ENCODE peak calls at places on chromosomes 16 and 17, in four cellular contexts. One of them, this sample, is unnamed.

GRCh38 chr17:49357516-49357915 is 4.5 kb downstream of the ZNF652 start:
- DNase-seq in mucosa of descending colon: no peak
- DNase-seq in CD4-positive, alpha-beta T cell: no peak
- DNase-seq in endothelial cell: no peak
- DNase-seq in this sample: no peak

GRCh38 chr16:4607841-4608703 is 6.6 kb downstream of the UBALD1 start:
- DNase-seq in endothelial cell: peak; percentile 29
- DNase-seq in mucosa of descending colon: no peak
- DNase-seq in CD4-positive, alpha-beta T cell: no peak
- DNase-seq in this sample: no peak

GRCh38 chr17:4956493-4957061 is 5.7 kb downstream of the ENO3 start:
- DNase-seq in CD4-positive, alpha-beta T cell: peak; percentile 38
- DNase-seq in mucosa of descending colon: no peak
- DNase-seq in endothelial cell: peak; percentile 40
- DNase-seq in this sample: no peak

GRCh38 chr16:17470871-17471744 is at the start of gene XYLT1:
- DNase-seq in mucosa of descending colon: peak; percentile 71
- DNase-seq in CD4-positive, alpha-beta T cell: peak; percentile 58
- DNase-seq in endothelial cell: peak; percentile 45
- DNase-seq in this sample: no peak

GRCh38 chr16:3656491-3657468 is 2.3 kb downstream of the DNASE1 start:
- DNase-seq in endothelial cell: no peak
- DNase-seq in mucosa of descending colon: peak; percentile 62
- DNase-seq in CD4-positive, alpha-beta T cell: no peak
- DNase-seq in this sample: no peak

GRCh38 chr17:40558300-40558584 is 7.0 kb downstream of the CCR7 start:
- DNase-seq in mucosa of descending colon: no peak
- DNase-seq in endothelial cell: no peak
- DNase-seq in CD4-positive, alpha-beta T cell: no peak
- DNase-seq in this sample: no peak

GRCh38 chr16:67841816-67842508 is at the start of gene THAP11:
- DNase-seq in endothelial cell: peak; percentile 98
- DNase-seq in CD4-positive, alpha-beta T cell: peak; percentile 92
- DNase-seq in mucosa of descending colon: peak; percentile 94
- DNase-seq in this sample: peak; percentile 93

GRCh38 chr16:66751992-66752322 is 548 bp upstream of the DYNC1LI2 start:
- DNase-seq in mucosa of descending colon: no peak
- DNase-seq in endothelial cell: no peak
- DNase-seq in CD4-positive, alpha-beta T cell: no peak
- DNase-seq in this sample: no peak

GRCh38 chr16:12874135-12874534 is 27.3 kb upstream of the SHISA9 start:
- DNase-seq in endothelial cell: no peak
- DNase-seq in mucosa of descending colon: no peak
- DNase-seq in CD4-positive, alpha-beta T cell: no peak
- DNase-seq in this sample: no peak

GRCh38 chr16:81463296-81463890 is 18.8 kb downstream of the CMIP start:
- DNase-seq in CD4-positive, alpha-beta T cell: no peak
- DNase-seq in mucosa of descending colon: no peak
- DNase-seq in endothelial cell: no peak
- DNase-seq in this sample: no peak

GRCh38 chr17:29857823-29858222 is 72.2 kb downstream of the SSH2 start:
- DNase-seq in endothelial cell: no peak
- DNase-seq in CD4-positive, alpha-beta T cell: no peak
- DNase-seq in mucosa of descending colon: no peak
- DNase-seq in this sample: no peak

GRCh38 chr16:55494994-55495421 is 13.9 kb upstream of the LPCAT2 start:
- DNase-seq in mucosa of descending colon: no peak
- DNase-seq in CD4-positive, alpha-beta T cell: no peak
- DNase-seq in endothelial cell: no peak
- DNase-seq in this sample: no peak

GRCh38 chr16:80984124-80984892 is 22.4 kb downstream of the CMC2 start:
- DNase-seq in endothelial cell: no peak
- DNase-seq in mucosa of descending colon: no peak
- DNase-seq in CD4-positive, alpha-beta T cell: no peak
- DNase-seq in this sample: no peak

GRCh38 chr16:28182183-28182582 is 29.6 kb downstream of the XPO6 start:
- DNase-seq in CD4-positive, alpha-beta T cell: no peak
- DNase-seq in mucosa of descending colon: no peak
- DNase-seq in endothelial cell: no peak
- DNase-seq in this sample: no peak

GRCh38 chr16:21101631-21102420 is 48.8 kb downstream of the DNAH3 start:
- DNase-seq in mucosa of descending colon: no peak
- DNase-seq in endothelial cell: peak; percentile 28
- DNase-seq in CD4-positive, alpha-beta T cell: peak; percentile 2
- DNase-seq in this sample: peak; percentile 16

GRCh38 chr17:57639381-57639780 is 105.7 kb downstream of the CCDC182 start:
- DNase-seq in mucosa of descending colon: no peak
- DNase-seq in endothelial cell: no peak
- DNase-seq in CD4-positive, alpha-beta T cell: no peak
- DNase-seq in this sample: no peak

GRCh38 chr16:10787304-10787703 is 31.3 kb downstream of the TVP23A start:
- DNase-seq in endothelial cell: no peak
- DNase-seq in CD4-positive, alpha-beta T cell: no peak
- DNase-seq in mucosa of descending colon: no peak
- DNase-seq in this sample: no peak

GRCh38 chr16:56312028-56312300 is 113.4 kb downstream of the AMFR start:
- DNase-seq in CD4-positive, alpha-beta T cell: no peak
- DNase-seq in mucosa of descending colon: no peak
- DNase-seq in endothelial cell: no peak
- DNase-seq in this sample: no peak

GRCh38 chr17:2433696-2434095 is 32.8 kb upstream of the MNT start:
- DNase-seq in endothelial cell: no peak
- DNase-seq in mucosa of descending colon: no peak
- DNase-seq in CD4-positive, alpha-beta T cell: no peak
- DNase-seq in this sample: no peak

GRCh38 chr17:52143536-52143935 is 15.0 kb downstream of the CA10 start:
- DNase-seq in mucosa of descending colon: no peak
- DNase-seq in CD4-positive, alpha-beta T cell: no peak
- DNase-seq in endothelial cell: no peak
- DNase-seq in this sample: no peak

GRCh38 chr17:66667090-66667489 is 167.8 kb upstream of the CACNG5 start:
- DNase-seq in endothelial cell: no peak
- DNase-seq in CD4-positive, alpha-beta T cell: no peak
- DNase-seq in mucosa of descending colon: no peak
- DNase-seq in this sample: no peak

GRCh38 chr16:89485701-89486246 is 4.6 kb downstream of the ANKRD11 start:
- DNase-seq in CD4-positive, alpha-beta T cell: no peak
- DNase-seq in endothelial cell: no peak
- DNase-seq in mucosa of descending colon: no peak
- DNase-seq in this sample: no peak

GRCh38 chr16:3149630-3150345 is 15.0 kb downstream of the ZNF213 start:
- DNase-seq in endothelial cell: peak; percentile 79
- DNase-seq in CD4-positive, alpha-beta T cell: no peak
- DNase-seq in mucosa of descending colon: peak; percentile 86
- DNase-seq in this sample: peak; percentile 84

GRCh38 chr17:58302919-58303551 is 22.3 kb upstream of the MPO start:
- DNase-seq in endothelial cell: no peak
- DNase-seq in CD4-positive, alpha-beta T cell: no peak
- DNase-seq in mucosa of descending colon: no peak
- DNase-seq in this sample: no peak

GRCh38 chr16:2270588-2271470 is 2.9 kb upstream of the RNPS1 start:
- DNase-seq in CD4-positive, alpha-beta T cell: no peak
- DNase-seq in mucosa of descending colon: peak; percentile 53
- DNase-seq in endothelial cell: no peak
- DNase-seq in this sample: no peak

GRCh38 chr16:57601801-57602478 is 26.5 kb upstream of the ADGRG1 start:
- DNase-seq in CD4-positive, alpha-beta T cell: no peak
- DNase-seq in endothelial cell: no peak
- DNase-seq in mucosa of descending colon: no peak
- DNase-seq in this sample: peak; percentile 63

GRCh38 chr16:83958842-83959565 is 6.0 kb downstream of the OSGIN1 start:
- DNase-seq in endothelial cell: no peak
- DNase-seq in mucosa of descending colon: no peak
- DNase-seq in CD4-positive, alpha-beta T cell: no peak
- DNase-seq in this sample: no peak

GRCh38 chr16:23317266-23317661 is 15.2 kb downstream of the SCNN1B start:
- DNase-seq in endothelial cell: no peak
- DNase-seq in CD4-positive, alpha-beta T cell: no peak
- DNase-seq in mucosa of descending colon: peak; percentile 69
- DNase-seq in this sample: no peak

GRCh38 chr16:54690710-54691109 is 240.0 kb upstream of the IRX5 start:
- DNase-seq in mucosa of descending colon: no peak
- DNase-seq in CD4-positive, alpha-beta T cell: no peak
- DNase-seq in endothelial cell: no peak
- DNase-seq in this sample: no peak

GRCh38 chr16:29698484-29699323 is 19.7 kb downstream of the QPRT start:
- DNase-seq in endothelial cell: no peak
- DNase-seq in mucosa of descending colon: peak; percentile 22
- DNase-seq in CD4-positive, alpha-beta T cell: no peak
- DNase-seq in this sample: no peak

GRCh38 chr17:45940826-45941225 is 46.5 kb downstream of the MAPT start:
- DNase-seq in mucosa of descending colon: no peak
- DNase-seq in endothelial cell: no peak
- DNase-seq in CD4-positive, alpha-beta T cell: no peak
- DNase-seq in this sample: no peak

GRCh38 chr16:49842972-49843371 is 12.9 kb downstream of the ZNF423 start:
- DNase-seq in endothelial cell: no peak
- DNase-seq in CD4-positive, alpha-beta T cell: no peak
- DNase-seq in mucosa of descending colon: no peak
- DNase-seq in this sample: no peak

GRCh38 chr16:82062645-82063058 is 27.6 kb downstream of the HSD17B2 start:
- DNase-seq in endothelial cell: no peak
- DNase-seq in mucosa of descending colon: no peak
- DNase-seq in CD4-positive, alpha-beta T cell: no peak
- DNase-seq in this sample: no peak

GRCh38 chr16:58426095-58426494 is 33.8 kb downstream of the GINS3 start:
- DNase-seq in mucosa of descending colon: no peak
- DNase-seq in endothelial cell: no peak
- DNase-seq in CD4-positive, alpha-beta T cell: no peak
- DNase-seq in this sample: peak; percentile 45

DNA sequence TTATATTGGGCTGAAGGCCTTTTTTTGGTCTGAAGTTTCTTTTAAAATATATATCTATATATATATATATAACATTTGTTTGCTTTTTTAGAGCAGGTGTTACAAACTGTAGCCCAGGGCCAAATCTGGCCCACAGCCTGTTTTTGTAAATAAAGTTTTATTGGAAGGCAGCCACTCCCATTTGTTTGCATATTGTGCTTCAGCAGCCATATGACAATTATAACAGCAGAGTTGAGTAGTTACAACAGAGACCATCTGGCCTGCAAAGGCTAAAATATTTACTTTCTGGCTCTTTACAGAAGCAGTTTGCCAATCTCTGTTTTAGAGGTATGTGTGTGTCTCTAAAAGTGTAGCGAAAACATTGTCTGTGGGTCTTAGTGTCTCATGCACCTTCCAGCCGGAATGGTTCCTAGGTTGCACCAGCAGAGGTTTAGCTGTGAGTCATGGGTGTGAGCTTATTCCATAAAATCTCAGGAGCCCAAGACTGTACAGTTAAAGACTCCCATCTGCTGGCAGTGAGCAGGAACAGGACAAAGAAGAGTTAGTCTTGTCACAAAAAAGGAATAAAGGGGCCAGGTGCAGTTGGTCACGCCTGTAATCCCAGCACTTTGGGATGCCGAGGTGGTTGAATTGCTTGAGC is 23.8 kb downstream of the LCMT1 start:
- DNase-seq in CD4-positive, alpha-beta T cell: no peak
- DNase-seq in mucosa of descending colon: no peak
- DNase-seq in endothelial cell: no peak
- DNase-seq in this sample: no peak
- TF ChIP-seq CTCF in CD4-positive, alpha-beta T cell: no peak
- TF ChIP-seq CTCF in mucosa of descending colon: no peak
- TF ChIP-seq CTCF in endothelial cell: no peak
- TF ChIP-seq CTCF in this sample: no peak

GRCh38 chr17:32604966-32605365 is 118.2 kb downstream of the CDK5R1 start:
- DNase-seq in CD4-positive, alpha-beta T cell: no peak
- DNase-seq in endothelial cell: no peak
- DNase-seq in mucosa of descending colon: no peak
- DNase-seq in this sample: no peak

GRCh38 chr17:32610027-32610650 is 123.3 kb downstream of the CDK5R1 start:
- DNase-seq in endothelial cell: no peak
- DNase-seq in CD4-positive, alpha-beta T cell: no peak
- DNase-seq in mucosa of descending colon: no peak
- DNase-seq in this sample: no peak

GRCh38 chr17:32608267-32608666 is 121.5 kb downstream of the CDK5R1 start:
- DNase-seq in endothelial cell: no peak
- DNase-seq in mucosa of descending colon: no peak
- DNase-seq in CD4-positive, alpha-beta T cell: no peak
- DNase-seq in this sample: no peak

GRCh38 chr17:32610943-32611342 is 124.2 kb downstream of the CDK5R1 start:
- DNase-seq in CD4-positive, alpha-beta T cell: no peak
- DNase-seq in mucosa of descending colon: no peak
- DNase-seq in endothelial cell: no peak
- DNase-seq in this sample: no peak

DNA sequence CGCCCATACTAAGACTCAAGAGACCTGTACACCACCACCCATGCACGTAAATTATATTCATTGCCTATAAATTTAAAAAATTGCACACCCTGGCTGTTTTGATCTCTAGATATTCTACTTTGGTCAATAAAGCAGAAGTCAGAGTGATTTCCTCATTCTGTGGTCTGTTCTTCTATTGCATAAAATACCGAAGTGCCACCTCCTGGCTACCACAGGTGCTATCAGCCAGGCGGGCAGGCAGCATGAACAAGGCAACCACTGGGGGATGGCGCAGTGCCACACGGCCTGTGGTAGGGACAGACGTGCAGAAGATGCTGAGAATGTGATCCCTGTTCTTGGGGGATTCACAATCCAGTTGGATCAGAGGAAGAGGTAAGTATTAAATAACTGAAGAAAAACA is 122.3 kb downstream of the CDK5R1 start:
- DNase-seq in CD4-positive, alpha-beta T cell: peak; percentile 67
- DNase-seq in endothelial cell: no peak
- DNase-seq in mucosa of descending colon: peak; percentile 69
- DNase-seq in this sample: peak; percentile 60
- TF ChIP-seq CTCF in CD4-positive, alpha-beta T cell: peak; percentile 83
- TF ChIP-seq CTCF in endothelial cell: no peak
- TF ChIP-seq CTCF in mucosa of descending colon: no peak
- TF ChIP-seq CTCF in this sample: peak; percentile 64

GRCh38 chr17:37637956-37638355 is 5.3 kb downstream of the DDX52 start:
- DNase-seq in endothelial cell: no peak
- DNase-seq in CD4-positive, alpha-beta T cell: no peak
- DNase-seq in mucosa of descending colon: no peak
- DNase-seq in this sample: no peak

GRCh38 chr17:37640016-37640415 is 3.2 kb downstream of the DDX52 start:
- DNase-seq in mucosa of descending colon: no peak
- DNase-seq in endothelial cell: no peak
- DNase-seq in CD4-positive, alpha-beta T cell: no peak
- DNase-seq in this sample: no peak

GRCh38 chr17:37643829-37644228 is 583 bp upstream of the DDX52 start:
- DNase-seq in endothelial cell: no peak
- DNase-seq in mucosa of descending colon: no peak
- DNase-seq in CD4-positive, alpha-beta T cell: no peak
- DNase-seq in this sample: no peak

GRCh38 chr17:37642706-37643105 is 540 bp downstream of the DDX52 start:
- DNase-seq in mucosa of descending colon: no peak
- DNase-seq in endothelial cell: no peak
- DNase-seq in CD4-positive, alpha-beta T cell: no peak
- DNase-seq in this sample: peak; percentile 11

GRCh38 chr17:37643118-37643766 is at the start of gene DDX52:
- DNase-seq in CD4-positive, alpha-beta T cell: peak; percentile 83
- DNase-seq in mucosa of descending colon: peak; percentile 95
- DNase-seq in endothelial cell: peak; percentile 82
- DNase-seq in this sample: peak; percentile 90
- TF ChIP-seq CTCF in CD4-positive, alpha-beta T cell: no peak
- TF ChIP-seq CTCF in mucosa of descending colon: no peak
- TF ChIP-seq CTCF in endothelial cell: no peak
- TF ChIP-seq CTCF in this sample: no peak

GRCh38 chr17:76124582-76125390 is 16.3 kb downstream of the FOXJ1 start:
- DNase-seq in CD4-positive, alpha-beta T cell: no peak
- DNase-seq in endothelial cell: no peak
- DNase-seq in mucosa of descending colon: no peak
- DNase-seq in this sample: peak; percentile 6
- TF ChIP-seq CTCF in CD4-positive, alpha-beta T cell: no peak
- TF ChIP-seq CTCF in endothelial cell: no peak
- TF ChIP-seq CTCF in mucosa of descending colon: no peak
- TF ChIP-seq CTCF in this sample: no peak